ENCODE peak calls at places on chromosomes 6 and 20, in eight cellular contexts. J, T, S, R, C, O, X and B are unnamed samples.

GRCh38 chr6:27321370-27321769 is 9.3 kb upstream of the POM121L2 start:
- DNase-seq in O (no peak), X (no peak), J (no peak), R (no peak), C (no peak), T (no peak), S (no peak), B (no peak)

GRCh38 chr6:157070403-157071107 is 252.8 kb downstream of the TMEM242 start:
- DNase-seq in T (peak; percentile 48), J (no peak), S (no peak), O (no peak), R (no peak), C (no peak), X (no peak), B (no peak)

GRCh38 chr6:159074120-159074684 is 29.4 kb upstream of the TAGAP start:
- DNase-seq in X (no peak), R (peak; percentile 66), S (peak; percentile 8), C (no peak), O (no peak), T (peak; percentile 57), J (no peak), B (no peak)

GRCh38 chr20:51651921-51652549 is 109.5 kb upstream of the NFATC2 start:
- DNase-seq in X (no peak), J (no peak), R (no peak), S (no peak), T (no peak), C (no peak), O (no peak), B (no peak)

GRCh38 chr6:166402582-166403277 is 20.0 kb upstream of the MPC1 start:
- DNase-seq in S (no peak), J (no peak), R (peak; percentile 11), T (peak; percentile 68), O (no peak), C (no peak), X (no peak), B (no peak)

GRCh38 chr20:51985013-51985415 is 182.7 kb upstream of the SALL4 start:
- DNase-seq in R (no peak), J (no peak), X (no peak), T (peak; percentile 97), S (no peak), O (peak; percentile 99), C (no peak), B (no peak)

GRCh38 chr6:109316909-109317308 is 65.4 kb downstream of the CD164 start:
- DNase-seq in S (no peak), C (no peak), T (no peak), X (no peak), R (no peak), O (no peak), J (no peak), B (no peak)

GRCh38 chr20:2139250-2139649 is 37.6 kb downstream of the STK35 start:
- DNase-seq in R (no peak), S (no peak), C (no peak), O (no peak), X (no peak), T (no peak), J (no peak), B (no peak)

DNA sequence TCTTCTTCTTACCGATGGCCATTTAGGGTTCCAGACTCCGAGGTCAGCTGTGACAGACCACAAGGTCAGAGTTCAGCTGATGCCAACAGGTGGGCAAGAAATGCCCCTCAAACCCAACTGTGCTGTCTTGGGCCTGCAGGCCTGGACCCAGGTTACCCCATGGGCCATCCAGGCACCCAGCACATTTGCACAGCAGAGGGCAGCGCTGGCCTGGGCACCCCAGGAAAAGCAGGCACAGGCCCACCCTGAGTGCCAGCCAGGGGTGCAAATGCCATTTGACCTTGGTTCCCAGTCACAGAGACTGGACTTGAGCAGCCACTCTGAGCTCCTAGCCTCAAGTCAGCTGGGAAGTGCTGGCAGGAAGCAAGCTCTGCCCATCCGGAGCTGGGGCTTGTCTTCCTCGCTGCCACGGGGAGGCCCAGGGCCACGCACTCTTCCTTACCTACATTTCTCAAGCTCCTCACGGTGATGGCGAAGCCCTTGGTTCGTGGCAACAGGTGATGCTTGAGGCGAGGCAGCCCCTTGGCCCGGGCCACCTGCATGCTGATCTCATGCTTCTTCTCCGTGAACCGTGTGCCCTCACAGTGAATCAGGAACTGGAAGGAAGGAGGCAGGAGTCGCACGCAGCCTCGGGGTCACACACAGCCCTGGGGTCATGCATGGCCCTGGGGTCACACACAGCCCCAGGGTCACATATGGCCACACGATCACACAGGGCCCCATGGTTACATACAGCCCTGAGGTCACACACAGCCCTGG is 120.8 kb downstream of the AGPAT4 start:
- DNase-seq in O (no peak), S (no peak), C (no peak), X (no peak), T (peak; percentile 15), R (no peak), J (no peak), B (peak; percentile 27)
- TF ChIP-seq CTCF in O (no peak), S (peak; percentile 33), C (peak; percentile 74), X (no peak), T (peak; percentile 60), R (peak; percentile 51), J (peak; percentile 41), B (peak; percentile 36)

GRCh38 chr6:2187826-2188225 is 57.6 kb downstream of the GMDS start:
- DNase-seq in O (no peak), T (no peak), C (no peak), J (no peak), S (no peak), X (no peak), R (no peak), B (no peak)

GRCh38 chr6:2188856-2189384 is 56.5 kb downstream of the GMDS start:
- DNase-seq in X (no peak), S (no peak), T (no peak), O (no peak), C (no peak), R (no peak), J (no peak), B (no peak)

GRCh38 chr6:2188397-2188796 is 57.0 kb downstream of the GMDS start:
- DNase-seq in S (no peak), J (no peak), O (no peak), C (no peak), T (no peak), R (no peak), X (no peak), B (no peak)

GRCh38 chr6:2185056-2185455 is 60.3 kb downstream of the GMDS start:
- DNase-seq in C (no peak), R (no peak), J (no peak), S (no peak), T (peak; percentile 62), X (no peak), O (no peak), B (no peak)

DNA sequence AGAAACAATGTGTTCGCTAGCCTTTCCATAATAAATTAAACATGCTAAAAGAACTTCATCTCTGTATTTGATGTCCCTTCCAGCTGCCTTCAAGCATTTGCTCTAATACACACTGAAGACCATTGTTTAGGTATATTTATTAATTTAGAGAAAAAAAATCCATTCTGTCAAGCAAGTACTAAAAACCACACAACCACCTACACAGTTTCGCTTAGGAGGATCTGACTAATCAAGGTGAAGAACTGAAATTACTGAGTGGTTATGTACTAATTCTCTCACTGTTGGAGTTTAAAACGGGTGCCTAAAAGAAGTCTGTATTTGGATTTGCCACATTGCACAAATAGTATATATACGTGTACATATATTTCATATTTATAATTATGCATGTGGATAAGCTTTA is 58.9 kb downstream of the GMDS start:
- DNase-seq in C (no peak), X (no peak), T (no peak), J (no peak), R (no peak), O (no peak), S (no peak), B (no peak)
- TF ChIP-seq CTCF in C (no peak), X (no peak), T (no peak), J (no peak), R (no peak), O (no peak), S (no peak), B (no peak)

GRCh38 chr6:33746036-33746600 is 587 bp downstream of the IP6K3 start:
- DNase-seq in T (peak; percentile 57), S (no peak), J (peak; percentile 32), C (no peak), R (peak; percentile 46), O (no peak), X (no peak), B (no peak)

GRCh38 chr6:33745558-33745957 is 1.1 kb downstream of the IP6K3 start:
- DNase-seq in J (no peak), T (no peak), X (no peak), O (no peak), R (no peak), C (no peak), S (no peak), B (no peak)

GRCh38 chr6:33744895-33745546 is 1.7 kb downstream of the IP6K3 start:
- DNase-seq in S (no peak), O (no peak), X (no peak), J (no peak), C (no peak), R (no peak), T (no peak), B (no peak)

GRCh38 chr6:33742837-33743236 is 3.9 kb downstream of the IP6K3 start:
- DNase-seq in R (no peak), J (no peak), T (no peak), X (no peak), S (no peak), C (no peak), O (no peak), B (no peak)

DNA sequence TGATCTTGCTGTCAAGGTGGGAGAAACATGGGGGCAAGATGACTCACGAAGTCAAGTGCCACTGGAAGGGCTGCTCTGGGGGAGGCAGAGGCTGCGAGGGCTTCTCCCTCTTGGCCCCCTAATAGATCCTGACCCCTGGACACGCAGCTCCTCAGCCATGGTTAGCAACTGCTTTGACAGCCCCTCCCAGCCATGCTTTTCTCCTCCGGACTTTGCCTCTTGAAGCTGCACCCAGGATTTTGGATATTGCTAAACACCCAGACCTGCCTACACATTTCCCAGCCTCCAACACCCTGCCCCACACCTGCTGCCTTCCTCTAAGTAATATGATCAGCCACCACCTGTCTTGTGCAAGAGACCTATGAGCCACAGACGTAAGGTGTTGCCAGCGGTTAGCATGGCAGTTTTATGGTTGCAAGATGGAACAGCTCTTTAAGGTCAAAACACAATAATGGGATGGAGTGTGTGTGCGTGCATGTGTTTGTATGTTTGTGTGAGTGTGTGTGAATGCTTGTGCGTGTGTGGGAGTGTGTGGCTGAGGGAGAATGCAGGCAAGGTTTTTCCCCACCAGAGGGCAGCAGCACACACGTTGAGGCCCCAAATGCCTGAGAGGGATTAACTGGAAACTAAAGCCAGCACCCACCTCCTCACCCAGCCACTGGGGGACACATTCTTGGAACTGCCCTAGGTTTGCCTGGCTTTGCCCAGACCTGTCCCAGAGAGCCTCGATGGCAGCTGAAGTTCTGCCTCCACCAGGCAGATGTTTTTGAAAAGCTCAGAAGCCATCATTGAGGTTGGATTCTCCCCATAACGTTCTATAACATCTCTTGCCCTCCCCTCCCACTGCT is 2.5 kb downstream of the IP6K3 start:
- DNase-seq in S (peak; percentile 79), R (peak; percentile 83), X (peak; percentile 60), J (peak; percentile 83), C (no peak), T (peak; percentile 80), O (peak; percentile 90), B (peak; percentile 66)
- TF ChIP-seq CTCF in S (peak; percentile 90), R (peak; percentile 97), X (peak; percentile 89), J (peak; percentile 88), C (peak; percentile 91), T (peak; percentile 96), O (peak; percentile 97), B (peak; percentile 75)

GRCh38 chr20:9878096-9878495 is 39.2 kb upstream of the PAK5 start:
- DNase-seq in T (no peak), R (no peak), C (no peak), J (no peak), O (no peak), S (no peak), X (no peak), B (no peak)

GRCh38 chr20:9889270-9889981 is 50.5 kb upstream of the PAK5 start:
- DNase-seq in J (no peak), R (no peak), X (no peak), S (no peak), T (no peak), O (no peak), C (no peak), B (no peak)

GRCh38 chr20:9886227-9886626 is 47.4 kb upstream of the PAK5 start:
- DNase-seq in R (no peak), C (no peak), T (no peak), O (no peak), J (no peak), X (no peak), S (no peak), B (no peak)

GRCh38 chr20:9884666-9885065 is 45.8 kb upstream of the PAK5 start:
- DNase-seq in X (no peak), R (no peak), S (no peak), O (no peak), T (no peak), C (no peak), J (no peak), B (no peak)

DNA sequence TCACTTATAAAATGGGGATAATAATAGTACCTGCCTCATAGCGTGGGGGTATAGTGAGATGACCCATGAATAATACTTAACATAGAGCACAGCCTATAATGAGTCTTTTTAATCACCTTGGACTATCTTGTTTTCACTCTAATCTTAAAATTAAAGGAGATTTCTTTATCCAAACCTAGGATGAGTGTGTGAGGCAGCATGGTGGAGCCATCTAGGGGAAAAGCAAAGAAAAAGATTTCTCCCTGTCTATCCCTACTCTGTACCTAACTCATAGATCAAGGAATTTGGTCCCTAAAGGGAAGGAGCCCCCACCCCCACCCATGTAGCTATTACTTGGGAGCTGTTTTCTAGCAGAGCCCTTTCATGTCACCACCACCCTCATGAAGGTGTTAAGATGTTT is 45.2 kb upstream of the PAK5 start:
- DNase-seq in X (no peak), S (no peak), J (no peak), T (no peak), R (no peak), O (no peak), C (no peak), B (no peak)
- TF ChIP-seq CTCF in X (peak; percentile 55), S (peak; percentile 50), J (peak; percentile 32), T (no peak), R (peak; percentile 65), O (peak; percentile 31), C (peak; percentile 55), B (no peak)